ENCODE peak calls at places on chromosomes 4 and X, in seven cellular contexts. One of them, this sample, is unnamed.

GRCh38 chrX:111282141-111282540 is 11.9 kb upstream of the CAPN6 start:
- DNase-seq in CD8-positive, alpha-beta T cell: no peak
- DNase-seq in ascending aorta: no peak
- DNase-seq in A549: no peak
- DNase-seq in tibial nerve: no peak
- DNase-seq in brain microvascular endothelial cell: no peak
- DNase-seq in left ventricle myocardium inferior: no peak
- DNase-seq in this sample: no peak

GRCh38 chr4:126991965-126992364 is 640.8 kb upstream of the INTU start:
- DNase-seq in CD8-positive, alpha-beta T cell: no peak
- DNase-seq in left ventricle myocardium inferior: no peak
- DNase-seq in ascending aorta: no peak
- DNase-seq in tibial nerve: no peak
- DNase-seq in A549: no peak
- DNase-seq in brain microvascular endothelial cell: no peak
- DNase-seq in this sample: no peak

GRCh38 chr4:155617312-155617711 is 49.3 kb upstream of the GUCY1A1 start:
- DNase-seq in brain microvascular endothelial cell: no peak
- DNase-seq in A549: no peak
- DNase-seq in CD8-positive, alpha-beta T cell: no peak
- DNase-seq in left ventricle myocardium inferior: no peak
- DNase-seq in ascending aorta: no peak
- DNase-seq in tibial nerve: no peak
- DNase-seq in this sample: no peak

GRCh38 chr4:75494563-75494962 is 19.6 kb downstream of the RCHY1 start:
- DNase-seq in A549: no peak
- DNase-seq in CD8-positive, alpha-beta T cell: no peak
- DNase-seq in brain microvascular endothelial cell: peak; percentile 28
- DNase-seq in tibial nerve: no peak
- DNase-seq in ascending aorta: no peak
- DNase-seq in left ventricle myocardium inferior: no peak
- DNase-seq in this sample: no peak

GRCh38 chrX:16451331-16451730 is 198.6 kb upstream of the S100G start:
- DNase-seq in CD8-positive, alpha-beta T cell: no peak
- DNase-seq in ascending aorta: no peak
- DNase-seq in left ventricle myocardium inferior: no peak
- DNase-seq in A549: no peak
- DNase-seq in tibial nerve: no peak
- DNase-seq in brain microvascular endothelial cell: no peak
- DNase-seq in this sample: no peak

GRCh38 chr4:57098945-57099344 is 11.2 kb downstream of the IGFBP7 start:
- DNase-seq in ascending aorta: no peak
- DNase-seq in CD8-positive, alpha-beta T cell: no peak
- DNase-seq in tibial nerve: no peak
- DNase-seq in A549: no peak
- DNase-seq in left ventricle myocardium inferior: no peak
- DNase-seq in brain microvascular endothelial cell: no peak
- DNase-seq in this sample: no peak

GRCh38 chrX:46574337-46574940 is 874 bp downstream of the CHST7 start:
- DNase-seq in tibial nerve: no peak
- DNase-seq in A549: peak; percentile 48
- DNase-seq in left ventricle myocardium inferior: no peak
- DNase-seq in ascending aorta: peak; percentile 60
- DNase-seq in CD8-positive, alpha-beta T cell: peak; percentile 1
- DNase-seq in brain microvascular endothelial cell: no peak
- DNase-seq in this sample: no peak

GRCh38 chr4:154332681-154333421 is 158.7 kb downstream of the DCHS2 start:
- DNase-seq in CD8-positive, alpha-beta T cell: peak; percentile 19
- DNase-seq in left ventricle myocardium inferior: no peak
- DNase-seq in brain microvascular endothelial cell: peak; percentile 9
- DNase-seq in tibial nerve: peak; percentile 7
- DNase-seq in ascending aorta: no peak
- DNase-seq in A549: peak; percentile 1
- DNase-seq in this sample: no peak

GRCh38 chr4:173171098-173171497 is 2.5 kb downstream of the GALNT7 start:
- DNase-seq in tibial nerve: no peak
- DNase-seq in A549: peak; percentile 38
- DNase-seq in left ventricle myocardium inferior: no peak
- DNase-seq in CD8-positive, alpha-beta T cell: no peak
- DNase-seq in ascending aorta: no peak
- DNase-seq in brain microvascular endothelial cell: no peak
- DNase-seq in this sample: no peak

GRCh38 chr4:140037353-140038030 is 116.5 kb downstream of the MAML3 start:
- DNase-seq in tibial nerve: no peak
- DNase-seq in A549: peak; percentile 93
- DNase-seq in left ventricle myocardium inferior: no peak
- DNase-seq in ascending aorta: no peak
- DNase-seq in CD8-positive, alpha-beta T cell: no peak
- DNase-seq in brain microvascular endothelial cell: peak; percentile 91
- DNase-seq in this sample: no peak

GRCh38 chr4:62814510-62815047 is 1594.7 kb downstream of the TECRL start:
- DNase-seq in brain microvascular endothelial cell: no peak
- DNase-seq in ascending aorta: no peak
- DNase-seq in tibial nerve: no peak
- DNase-seq in A549: no peak
- DNase-seq in CD8-positive, alpha-beta T cell: no peak
- DNase-seq in left ventricle myocardium inferior: no peak
- DNase-seq in this sample: no peak

GRCh38 chrX:103913356-103914020 is 48.9 kb upstream of the TMSB15B start:
- DNase-seq in tibial nerve: no peak
- DNase-seq in brain microvascular endothelial cell: peak; percentile 2
- DNase-seq in ascending aorta: no peak
- DNase-seq in A549: no peak
- DNase-seq in CD8-positive, alpha-beta T cell: no peak
- DNase-seq in left ventricle myocardium inferior: no peak
- DNase-seq in this sample: no peak

GRCh38 chr4:45004847-45005565 is 278.6 kb upstream of the GNPDA2 start:
- DNase-seq in tibial nerve: no peak
- DNase-seq in left ventricle myocardium inferior: no peak
- DNase-seq in A549: no peak
- DNase-seq in brain microvascular endothelial cell: no peak
- DNase-seq in CD8-positive, alpha-beta T cell: no peak
- DNase-seq in ascending aorta: no peak
- DNase-seq in this sample: no peak

GRCh38 chrX:119726900-119727555 is 31.4 kb upstream of the SOWAHD start:
- DNase-seq in brain microvascular endothelial cell: no peak
- DNase-seq in left ventricle myocardium inferior: no peak
- DNase-seq in CD8-positive, alpha-beta T cell: no peak
- DNase-seq in tibial nerve: no peak
- DNase-seq in A549: no peak
- DNase-seq in ascending aorta: no peak
- DNase-seq in this sample: no peak

GRCh38 chrX:150365051-150365952 is 2.2 kb downstream of the MAMLD1 start:
- DNase-seq in CD8-positive, alpha-beta T cell: peak; percentile 37
- DNase-seq in tibial nerve: peak; percentile 54
- DNase-seq in brain microvascular endothelial cell: peak; percentile 28
- DNase-seq in ascending aorta: peak; percentile 80
- DNase-seq in left ventricle myocardium inferior: peak; percentile 76
- DNase-seq in A549: peak; percentile 80
- DNase-seq in this sample: peak; percentile 47

GRCh38 chr4:95651891-95652290 is 103.1 kb upstream of the UNC5C start:
- DNase-seq in brain microvascular endothelial cell: no peak
- DNase-seq in CD8-positive, alpha-beta T cell: no peak
- DNase-seq in left ventricle myocardium inferior: no peak
- DNase-seq in A549: no peak
- DNase-seq in ascending aorta: no peak
- DNase-seq in tibial nerve: no peak
- DNase-seq in this sample: no peak
- H3K27ac ChIP-seq in brain microvascular endothelial cell: no peak overlapping the region
- H3K27ac ChIP-seq in CD8-positive, alpha-beta T cell: no peak overlapping the region
- H3K27ac ChIP-seq in left ventricle myocardium inferior: no peak overlapping the region
- H3K27ac ChIP-seq in A549: no peak overlapping the region
- H3K27ac ChIP-seq in ascending aorta: no peak overlapping the region
- H3K27ac ChIP-seq in tibial nerve: no peak overlapping the region
- H3K27ac ChIP-seq in this sample: no peak overlapping the region

GRCh38 chrX:51456246-51456645 is 40.1 kb downstream of the NUDT11 start:
- DNase-seq in CD8-positive, alpha-beta T cell: no peak
- DNase-seq in A549: no peak
- DNase-seq in left ventricle myocardium inferior: no peak
- DNase-seq in tibial nerve: no peak
- DNase-seq in ascending aorta: no peak
- DNase-seq in brain microvascular endothelial cell: no peak
- DNase-seq in this sample: no peak
- H3K4me3 ChIP-seq in CD8-positive, alpha-beta T cell: no peak overlapping the region
- H3K4me3 ChIP-seq in A549: no peak overlapping the region
- H3K4me3 ChIP-seq in left ventricle myocardium inferior: no peak overlapping the region
- H3K4me3 ChIP-seq in tibial nerve: no peak overlapping the region
- H3K4me3 ChIP-seq in ascending aorta: no peak overlapping the region
- H3K4me3 ChIP-seq in brain microvascular endothelial cell: no peak overlapping the region
- H3K4me3 ChIP-seq in this sample: no peak overlapping the region

GRCh38 chr4:174871407-174871806 is 42.4 kb upstream of the GLRA3 start:
- DNase-seq in brain microvascular endothelial cell: no peak
- DNase-seq in A549: no peak
- DNase-seq in ascending aorta: no peak
- DNase-seq in left ventricle myocardium inferior: no peak
- DNase-seq in CD8-positive, alpha-beta T cell: no peak
- DNase-seq in tibial nerve: no peak
- DNase-seq in this sample: no peak

GRCh38 chr4:174874898-174875297 is 43.3 kb upstream of the ADAM29 start:
- DNase-seq in CD8-positive, alpha-beta T cell: no peak
- DNase-seq in tibial nerve: no peak
- DNase-seq in A549: no peak
- DNase-seq in left ventricle myocardium inferior: no peak
- DNase-seq in brain microvascular endothelial cell: no peak
- DNase-seq in ascending aorta: no peak
- DNase-seq in this sample: no peak

GRCh38 chr4:174870311-174870710 is 41.3 kb upstream of the GLRA3 start:
- DNase-seq in brain microvascular endothelial cell: no peak
- DNase-seq in tibial nerve: no peak
- DNase-seq in left ventricle myocardium inferior: no peak
- DNase-seq in A549: no peak
- DNase-seq in CD8-positive, alpha-beta T cell: no peak
- DNase-seq in ascending aorta: no peak
- DNase-seq in this sample: no peak

GRCh38 chr4:174869334-174869733 is 40.3 kb upstream of the GLRA3 start:
- DNase-seq in CD8-positive, alpha-beta T cell: no peak
- DNase-seq in tibial nerve: no peak
- DNase-seq in A549: no peak
- DNase-seq in brain microvascular endothelial cell: no peak
- DNase-seq in left ventricle myocardium inferior: no peak
- DNase-seq in ascending aorta: no peak
- DNase-seq in this sample: no peak

DNA sequence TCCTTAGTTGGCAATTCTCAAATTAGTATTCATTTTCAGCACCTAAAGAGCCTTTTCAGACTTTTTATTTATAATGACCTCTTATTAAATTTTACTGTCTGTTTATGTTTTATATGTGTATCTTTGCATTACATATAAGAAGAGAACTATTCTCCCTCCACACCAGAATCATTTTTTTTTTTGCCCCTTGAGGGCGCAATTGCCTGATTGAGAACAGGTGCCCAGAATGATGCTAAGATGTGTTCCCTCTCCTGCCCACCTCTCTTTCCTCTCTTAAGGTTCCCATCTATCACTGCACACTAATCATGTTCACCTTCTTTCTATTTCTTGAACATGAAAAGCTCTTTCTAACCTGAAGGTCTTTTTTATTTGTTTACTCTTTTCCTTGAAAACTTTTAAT is 44.2 kb upstream of the ADAM29 start:
- DNase-seq in ascending aorta: no peak
- DNase-seq in left ventricle myocardium inferior: no peak
- DNase-seq in brain microvascular endothelial cell: peak; percentile 33
- DNase-seq in CD8-positive, alpha-beta T cell: no peak
- DNase-seq in A549: peak; percentile 7
- DNase-seq in tibial nerve: no peak
- DNase-seq in this sample: no peak
- TF ChIP-seq CTCF in ascending aorta: no peak
- TF ChIP-seq CTCF in left ventricle myocardium inferior: no peak
- TF ChIP-seq CTCF in brain microvascular endothelial cell: peak; percentile 56
- TF ChIP-seq CTCF in CD8-positive, alpha-beta T cell: no peak
- TF ChIP-seq CTCF in A549: peak; percentile 28
- TF ChIP-seq CTCF in tibial nerve: no peak
- TF ChIP-seq CTCF in this sample: no peak

GRCh38 chr4:19358015-19358414 is 893.7 kb upstream of the SLIT2 start:
- DNase-seq in ascending aorta: no peak
- DNase-seq in left ventricle myocardium inferior: no peak
- DNase-seq in A549: no peak
- DNase-seq in CD8-positive, alpha-beta T cell: no peak
- DNase-seq in brain microvascular endothelial cell: no peak
- DNase-seq in tibial nerve: no peak
- DNase-seq in this sample: no peak
- H3K27ac ChIP-seq in ascending aorta: no peak overlapping the region
- H3K27ac ChIP-seq in left ventricle myocardium inferior: no peak overlapping the region
- H3K27ac ChIP-seq in A549: no peak overlapping the region
- H3K27ac ChIP-seq in CD8-positive, alpha-beta T cell: no peak overlapping the region
- H3K27ac ChIP-seq in brain microvascular endothelial cell: no peak overlapping the region
- H3K27ac ChIP-seq in tibial nerve: no peak overlapping the region
- H3K27ac ChIP-seq in this sample: no peak overlapping the region

GRCh38 chrX:43861750-43862149 is 20.5 kb downstream of the MAOB start:
- DNase-seq in left ventricle myocardium inferior: no peak
- DNase-seq in A549: peak; percentile 32
- DNase-seq in CD8-positive, alpha-beta T cell: no peak
- DNase-seq in ascending aorta: peak; percentile 68
- DNase-seq in tibial nerve: no peak
- DNase-seq in brain microvascular endothelial cell: peak; percentile 2
- DNase-seq in this sample: no peak
- H3K4me3 ChIP-seq in left ventricle myocardium inferior: no peak overlapping the region
- H3K4me3 ChIP-seq in A549: no peak overlapping the region
- H3K4me3 ChIP-seq in CD8-positive, alpha-beta T cell: no peak overlapping the region
- H3K4me3 ChIP-seq in ascending aorta: no peak overlapping the region
- H3K4me3 ChIP-seq in tibial nerve: no peak overlapping the region
- H3K4me3 ChIP-seq in brain microvascular endothelial cell: no peak overlapping the region
- H3K4me3 ChIP-seq in this sample: no peak overlapping the region

GRCh38 chrX:43962636-43963035 is 10.6 kb downstream of the NDP start:
- DNase-seq in left ventricle myocardium inferior: no peak
- DNase-seq in tibial nerve: no peak
- DNase-seq in A549: no peak
- DNase-seq in CD8-positive, alpha-beta T cell: no peak
- DNase-seq in ascending aorta: no peak
- DNase-seq in brain microvascular endothelial cell: no peak
- DNase-seq in this sample: no peak

GRCh38 chrX:43963726-43964125 is 9.5 kb downstream of the NDP start:
- DNase-seq in left ventricle myocardium inferior: no peak
- DNase-seq in tibial nerve: no peak
- DNase-seq in ascending aorta: no peak
- DNase-seq in CD8-positive, alpha-beta T cell: no peak
- DNase-seq in brain microvascular endothelial cell: no peak
- DNase-seq in A549: no peak
- DNase-seq in this sample: no peak

GRCh38 chrX:43958529-43958928 is 14.7 kb downstream of the NDP start:
- DNase-seq in CD8-positive, alpha-beta T cell: no peak
- DNase-seq in left ventricle myocardium inferior: no peak
- DNase-seq in brain microvascular endothelial cell: peak; percentile 74
- DNase-seq in ascending aorta: no peak
- DNase-seq in A549: peak; percentile 85
- DNase-seq in tibial nerve: peak; percentile 11
- DNase-seq in this sample: no peak

GRCh38 chrX:43964936-43965335 is 8.3 kb downstream of the NDP start:
- DNase-seq in left ventricle myocardium inferior: no peak
- DNase-seq in brain microvascular endothelial cell: no peak
- DNase-seq in ascending aorta: no peak
- DNase-seq in CD8-positive, alpha-beta T cell: no peak
- DNase-seq in A549: no peak
- DNase-seq in tibial nerve: no peak
- DNase-seq in this sample: no peak

DNA sequence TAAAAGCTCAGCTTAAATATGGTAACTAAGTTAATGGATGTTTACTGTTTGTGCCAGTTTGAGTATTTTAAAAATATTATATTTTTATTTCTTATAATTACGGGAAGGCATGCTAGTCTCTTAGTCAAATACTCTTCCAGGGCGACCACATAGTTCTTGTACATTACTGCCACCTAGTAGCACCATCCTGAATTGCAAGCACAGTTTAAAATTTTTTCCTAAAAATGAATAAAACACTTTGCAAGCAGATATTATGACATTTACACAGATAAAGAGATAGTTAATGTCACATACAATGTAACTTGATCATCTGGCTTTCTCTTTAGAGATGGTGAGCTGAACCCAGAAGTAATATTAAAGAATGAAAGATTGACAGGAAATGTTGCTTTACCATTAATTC is 11.5 kb downstream of the NDP start:
- DNase-seq in brain microvascular endothelial cell: no peak
- DNase-seq in CD8-positive, alpha-beta T cell: no peak
- DNase-seq in tibial nerve: no peak
- DNase-seq in ascending aorta: no peak
- DNase-seq in left ventricle myocardium inferior: no peak
- DNase-seq in A549: peak; percentile 18
- DNase-seq in this sample: no peak
- TF ChIP-seq CTCF in brain microvascular endothelial cell: peak; percentile 21
- TF ChIP-seq CTCF in CD8-positive, alpha-beta T cell: no peak
- TF ChIP-seq CTCF in tibial nerve: no peak
- TF ChIP-seq CTCF in ascending aorta: no peak
- TF ChIP-seq CTCF in left ventricle myocardium inferior: no peak
- TF ChIP-seq CTCF in A549: peak; percentile 20
- TF ChIP-seq CTCF in this sample: no peak

This sample was measured in lung.